ENCODE peak calls at places on chromosome 15, in ten cellular contexts. One of them, this sample, is unnamed. For H3K36me3 and H3K9me3, the result is how much of the 10 kb centered on the place peaks cover.

GRCh38 chr15:78033864-78034263 is 43.6 kb downstream of the TBC1D2B start:
- DNase-seq in upper lobe of left lung: no peak
- DNase-seq in CD4-positive, alpha-beta memory T cell: peak
- DNase-seq in iPS DF 6.9: no peak
- DNase-seq in OCI-LY7: no peak
- DNase-seq in A673: peak
- DNase-seq in fibroblast of lung: no peak
- DNase-seq in SJCRH30: no peak
- DNase-seq in CD8-positive, alpha-beta memory T cell: peak
- DNase-seq in tibial nerve: no peak
- DNase-seq in this sample: no peak

GRCh38 chr15:92915766-92916435 is 15.8 kb downstream of the CHD2 start:
- DNase-seq in upper lobe of left lung: no peak
- DNase-seq in CD4-positive, alpha-beta memory T cell: no peak
- DNase-seq in iPS DF 6.9: no peak
- DNase-seq in OCI-LY7: no peak
- DNase-seq in A673: no peak
- DNase-seq in fibroblast of lung: peak
- DNase-seq in SJCRH30: no peak
- DNase-seq in CD8-positive, alpha-beta memory T cell: no peak
- DNase-seq in tibial nerve: no peak
- DNase-seq in this sample: no peak

GRCh38 chr15:77607111-77607893 is 25.4 kb downstream of the LINGO1 start:
- DNase-seq in upper lobe of left lung: no peak
- DNase-seq in CD4-positive, alpha-beta memory T cell: no peak
- DNase-seq in iPS DF 6.9: no peak
- DNase-seq in OCI-LY7: no peak
- DNase-seq in A673: peak
- DNase-seq in fibroblast of lung: peak
- DNase-seq in SJCRH30: peak
- DNase-seq in CD8-positive, alpha-beta memory T cell: no peak
- DNase-seq in tibial nerve: no peak
- DNase-seq in this sample: no peak

GRCh38 chr15:40456299-40456712 is 14.5 kb upstream of the CHST14 start:
- DNase-seq in upper lobe of left lung: no peak
- DNase-seq in CD4-positive, alpha-beta memory T cell: no peak
- DNase-seq in iPS DF 6.9: no peak
- DNase-seq in OCI-LY7: no peak
- DNase-seq in A673: no peak
- DNase-seq in fibroblast of lung: no peak
- DNase-seq in SJCRH30: no peak
- DNase-seq in CD8-positive, alpha-beta memory T cell: no peak
- DNase-seq in tibial nerve: no peak
- DNase-seq in this sample: no peak

GRCh38 chr15:31977812-31978662 is 52.3 kb upstream of the CHRNA7 start:
- DNase-seq in upper lobe of left lung: peak
- DNase-seq in CD4-positive, alpha-beta memory T cell: no peak
- DNase-seq in iPS DF 6.9: peak
- DNase-seq in OCI-LY7: peak
- DNase-seq in A673: peak
- DNase-seq in fibroblast of lung: peak
- DNase-seq in SJCRH30: peak
- DNase-seq in CD8-positive, alpha-beta memory T cell: peak
- DNase-seq in tibial nerve: peak
- DNase-seq in this sample: peak

GRCh38 chr15:66085128-66085527 is 168.4 kb downstream of the MEGF11 start:
- DNase-seq in upper lobe of left lung: no peak
- DNase-seq in CD4-positive, alpha-beta memory T cell: no peak
- DNase-seq in iPS DF 6.9: peak
- DNase-seq in OCI-LY7: peak
- DNase-seq in A673: peak
- DNase-seq in fibroblast of lung: no peak
- DNase-seq in SJCRH30: peak
- DNase-seq in CD8-positive, alpha-beta memory T cell: no peak
- DNase-seq in tibial nerve: no peak
- DNase-seq in this sample: no peak

GRCh38 chr15:27805261-27806220 is 293.6 kb downstream of the OCA2 start:
- DNase-seq in upper lobe of left lung: peak
- DNase-seq in CD4-positive, alpha-beta memory T cell: no peak
- DNase-seq in iPS DF 6.9: no peak
- DNase-seq in OCI-LY7: no peak
- DNase-seq in A673: no peak
- DNase-seq in fibroblast of lung: no peak
- DNase-seq in SJCRH30: no peak
- DNase-seq in CD8-positive, alpha-beta memory T cell: no peak
- DNase-seq in tibial nerve: no peak
- DNase-seq in this sample: no peak

GRCh38 chr15:64343841-64344240 is 12.1 kb downstream of the CSNK1G1 start:
- DNase-seq in upper lobe of left lung: no peak
- DNase-seq in CD4-positive, alpha-beta memory T cell: no peak
- DNase-seq in iPS DF 6.9: no peak
- DNase-seq in OCI-LY7: no peak
- DNase-seq in A673: no peak
- DNase-seq in fibroblast of lung: peak
- DNase-seq in SJCRH30: no peak
- DNase-seq in CD8-positive, alpha-beta memory T cell: no peak
- DNase-seq in tibial nerve: no peak
- DNase-seq in this sample: no peak

GRCh38 chr15:45186771-45187577 is 792 bp downstream of the SHF start:
- DNase-seq in upper lobe of left lung: no peak
- DNase-seq in CD4-positive, alpha-beta memory T cell: no peak
- DNase-seq in iPS DF 6.9: no peak
- DNase-seq in OCI-LY7: no peak
- DNase-seq in A673: no peak
- DNase-seq in fibroblast of lung: no peak
- DNase-seq in SJCRH30: no peak
- DNase-seq in CD8-positive, alpha-beta memory T cell: no peak
- DNase-seq in tibial nerve: no peak
- DNase-seq in this sample: peak

GRCh38 chr15:79990997-79991334 is 20.0 kb upstream of the BCL2A1 start:
- DNase-seq in upper lobe of left lung: no peak
- DNase-seq in CD4-positive, alpha-beta memory T cell: no peak
- DNase-seq in iPS DF 6.9: no peak
- DNase-seq in OCI-LY7: no peak
- DNase-seq in A673: no peak
- DNase-seq in fibroblast of lung: no peak
- DNase-seq in SJCRH30: peak
- DNase-seq in CD8-positive, alpha-beta memory T cell: no peak
- DNase-seq in tibial nerve: no peak
- DNase-seq in this sample: no peak

GRCh38 chr15:42145546-42146455 is 10.6 kb downstream of the PLA2G4F start:
- DNase-seq in upper lobe of left lung: peak
- DNase-seq in CD4-positive, alpha-beta memory T cell: no peak
- DNase-seq in iPS DF 6.9: no peak
- DNase-seq in OCI-LY7: no peak
- DNase-seq in A673: no peak
- DNase-seq in fibroblast of lung: no peak
- DNase-seq in SJCRH30: no peak
- DNase-seq in CD8-positive, alpha-beta memory T cell: no peak
- DNase-seq in tibial nerve: no peak
- DNase-seq in this sample: no peak

GRCh38 chr15:40764766-40765136 is 883 bp downstream of the GCHFR start:
- DNase-seq in upper lobe of left lung: no peak
- DNase-seq in CD4-positive, alpha-beta memory T cell: no peak
- DNase-seq in iPS DF 6.9: no peak
- DNase-seq in OCI-LY7: peak
- DNase-seq in A673: no peak
- DNase-seq in fibroblast of lung: no peak
- DNase-seq in SJCRH30: no peak
- DNase-seq in CD8-positive, alpha-beta memory T cell: no peak
- DNase-seq in tibial nerve: no peak
- DNase-seq in this sample: peak

GRCh38 chr15:69525543-69525942 is 72.9 kb downstream of the RPLP1 start:
- DNase-seq in upper lobe of left lung: no peak
- DNase-seq in CD4-positive, alpha-beta memory T cell: no peak
- DNase-seq in iPS DF 6.9: no peak
- DNase-seq in OCI-LY7: no peak
- DNase-seq in A673: no peak
- DNase-seq in fibroblast of lung: no peak
- DNase-seq in SJCRH30: peak
- DNase-seq in CD8-positive, alpha-beta memory T cell: no peak
- DNase-seq in tibial nerve: no peak
- DNase-seq in this sample: no peak

GRCh38 chr15:81749667-81750360 is 296.0 kb downstream of the MEX3B start:
- DNase-seq in upper lobe of left lung: peak
- DNase-seq in CD4-positive, alpha-beta memory T cell: no peak
- DNase-seq in iPS DF 6.9: no peak
- DNase-seq in OCI-LY7: no peak
- DNase-seq in A673: no peak
- DNase-seq in fibroblast of lung: no peak
- DNase-seq in SJCRH30: no peak
- DNase-seq in CD8-positive, alpha-beta memory T cell: no peak
- DNase-seq in tibial nerve: no peak
- DNase-seq in this sample: no peak

GRCh38 chr15:80059786-80060489 is 462 bp downstream of the ZFAND6 start:
- DNase-seq in upper lobe of left lung: peak
- DNase-seq in CD4-positive, alpha-beta memory T cell: peak
- DNase-seq in iPS DF 6.9: no peak
- DNase-seq in OCI-LY7: peak
- DNase-seq in A673: peak
- DNase-seq in fibroblast of lung: peak
- DNase-seq in SJCRH30: peak
- DNase-seq in CD8-positive, alpha-beta memory T cell: no peak
- DNase-seq in tibial nerve: no peak
- DNase-seq in this sample: no peak

GRCh38 chr15:40427188-40427587 is 13.6 kb upstream of the BAHD1 start:
- DNase-seq in upper lobe of left lung: no peak
- DNase-seq in CD4-positive, alpha-beta memory T cell: no peak
- DNase-seq in iPS DF 6.9: no peak
- DNase-seq in OCI-LY7: no peak
- DNase-seq in A673: no peak
- DNase-seq in fibroblast of lung: no peak
- DNase-seq in SJCRH30: no peak
- DNase-seq in CD8-positive, alpha-beta memory T cell: no peak
- DNase-seq in tibial nerve: no peak
- DNase-seq in this sample: no peak

DNA sequence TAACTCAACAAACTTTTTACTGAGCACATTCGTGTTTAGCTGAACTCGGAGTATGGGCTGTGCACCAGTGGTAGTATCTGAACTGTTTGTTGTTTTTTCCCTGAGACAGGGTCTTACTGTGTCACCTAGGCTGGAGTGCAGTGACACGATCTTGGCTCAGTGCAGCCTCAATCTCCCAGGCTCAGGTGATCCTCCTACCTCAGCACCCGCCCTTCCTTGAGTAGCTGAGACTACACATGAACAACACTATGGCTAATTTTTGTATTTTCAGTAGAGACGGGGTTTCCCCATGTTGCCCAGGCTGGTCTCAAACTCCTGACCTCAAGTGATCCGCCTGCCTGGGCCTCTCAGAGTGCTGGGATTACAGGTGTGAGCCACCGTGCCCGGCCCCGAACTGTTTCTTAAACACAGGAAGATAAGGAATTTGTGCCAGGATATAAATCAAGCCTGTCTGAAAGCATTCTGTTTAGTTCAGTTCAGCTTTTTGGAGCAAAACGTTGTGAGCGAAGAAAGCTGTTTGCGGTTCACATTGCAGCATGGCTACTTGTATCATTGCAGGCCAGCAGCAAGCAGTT is 40.4 kb upstream of the SKOR1 start:
- DNase-seq in upper lobe of left lung: no peak
- DNase-seq in CD4-positive, alpha-beta memory T cell: no peak
- DNase-seq in iPS DF 6.9: no peak
- DNase-seq in OCI-LY7: no peak
- DNase-seq in A673: no peak
- DNase-seq in fibroblast of lung: no peak
- DNase-seq in SJCRH30: no peak
- DNase-seq in CD8-positive, alpha-beta memory T cell: no peak
- DNase-seq in tibial nerve: no peak
- DNase-seq in this sample: no peak
- H3K27ac ChIP-seq in upper lobe of left lung: no peak
- H3K27ac ChIP-seq in CD4-positive, alpha-beta memory T cell: no peak
- H3K27ac ChIP-seq in iPS DF 6.9: no peak
- H3K27ac ChIP-seq in OCI-LY7: peak
- H3K27ac ChIP-seq in A673: no peak
- H3K27ac ChIP-seq in fibroblast of lung: no peak
- H3K27ac ChIP-seq in SJCRH30: no peak
- H3K27ac ChIP-seq in CD8-positive, alpha-beta memory T cell: no peak
- H3K27ac ChIP-seq in tibial nerve: no peak
- H3K27ac ChIP-seq in this sample: no peak

DNA sequence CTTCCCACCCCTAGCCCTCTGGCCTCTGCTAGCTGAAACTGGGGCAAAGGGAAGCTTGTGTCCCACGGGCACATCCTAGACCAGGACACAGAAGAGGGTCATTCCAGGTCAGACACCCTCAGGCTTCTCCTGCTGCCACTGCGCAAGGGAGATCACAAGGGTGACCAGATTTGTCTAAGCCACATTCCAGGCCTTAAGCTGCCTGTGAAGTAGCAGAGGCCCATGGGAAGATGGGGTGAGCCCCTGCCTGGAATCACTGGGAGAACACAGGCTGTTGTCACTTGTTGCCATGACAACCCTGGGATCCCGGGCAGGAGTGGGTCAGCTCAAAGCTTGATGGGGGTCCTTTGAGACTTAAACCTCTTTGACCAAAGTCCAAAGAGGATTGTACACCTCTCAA is 10.8 kb downstream of the STRA6 start:
- DNase-seq in upper lobe of left lung: no peak
- DNase-seq in CD4-positive, alpha-beta memory T cell: no peak
- DNase-seq in iPS DF 6.9: no peak
- DNase-seq in OCI-LY7: no peak
- DNase-seq in A673: no peak
- DNase-seq in fibroblast of lung: no peak
- DNase-seq in SJCRH30: no peak
- DNase-seq in CD8-positive, alpha-beta memory T cell: no peak
- DNase-seq in tibial nerve: no peak
- DNase-seq in this sample: no peak
- H3K36me3 ChIP-seq in upper lobe of left lung: under half
- H3K36me3 ChIP-seq in CD4-positive, alpha-beta memory T cell: under half
- H3K36me3 ChIP-seq in iPS DF 6.9: under half
- H3K36me3 ChIP-seq in OCI-LY7: under half
- H3K36me3 ChIP-seq in A673: under half
- H3K36me3 ChIP-seq in fibroblast of lung: under half
- H3K36me3 ChIP-seq in SJCRH30: under half
- H3K36me3 ChIP-seq in CD8-positive, alpha-beta memory T cell: under half
- H3K36me3 ChIP-seq in tibial nerve: under half
- H3K36me3 ChIP-seq in this sample: under half

GRCh38 chr15:23532019-23532418 is 33.5 kb upstream of the MKRN3 start:
- DNase-seq in upper lobe of left lung: no peak
- DNase-seq in CD4-positive, alpha-beta memory T cell: no peak
- DNase-seq in iPS DF 6.9: no peak
- DNase-seq in OCI-LY7: no peak
- DNase-seq in A673: no peak
- DNase-seq in fibroblast of lung: no peak
- DNase-seq in SJCRH30: no peak
- DNase-seq in CD8-positive, alpha-beta memory T cell: no peak
- DNase-seq in tibial nerve: no peak
- DNase-seq in this sample: no peak
- H3K9me3 ChIP-seq in upper lobe of left lung: under half
- H3K9me3 ChIP-seq in CD4-positive, alpha-beta memory T cell: under half
- H3K9me3 ChIP-seq in iPS DF 6.9: under half
- H3K9me3 ChIP-seq in OCI-LY7: under half
- H3K9me3 ChIP-seq in A673: under half
- H3K9me3 ChIP-seq in fibroblast of lung: under half
- H3K9me3 ChIP-seq in SJCRH30: under half
- H3K9me3 ChIP-seq in CD8-positive, alpha-beta memory T cell: under half
- H3K9me3 ChIP-seq in tibial nerve: under half
- H3K9me3 ChIP-seq in this sample: under half

DNA sequence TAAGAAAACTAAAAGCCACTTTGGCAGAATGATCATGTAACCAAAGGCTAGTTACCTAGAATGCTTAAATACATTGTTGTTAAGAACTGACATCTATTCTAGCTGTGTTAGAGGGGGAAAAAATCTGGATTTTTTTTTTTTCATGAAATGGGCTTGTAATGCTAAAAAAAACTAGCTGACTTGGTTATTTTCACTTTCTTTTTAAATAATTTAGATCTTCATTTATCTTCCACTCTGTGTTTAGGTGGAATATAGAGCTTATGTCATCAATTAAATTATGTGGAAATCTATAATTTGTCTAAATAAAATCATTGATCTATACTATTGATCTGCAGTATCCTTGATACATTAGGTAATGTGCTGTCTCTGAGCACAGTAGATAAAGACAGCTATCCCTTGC is 217.4 kb downstream of the TCF12 start:
- DNase-seq in upper lobe of left lung: no peak
- DNase-seq in CD4-positive, alpha-beta memory T cell: no peak
- DNase-seq in iPS DF 6.9: no peak
- DNase-seq in OCI-LY7: no peak
- DNase-seq in A673: no peak
- DNase-seq in fibroblast of lung: no peak
- DNase-seq in SJCRH30: no peak
- DNase-seq in CD8-positive, alpha-beta memory T cell: no peak
- DNase-seq in tibial nerve: no peak
- DNase-seq in this sample: no peak
- H3K27ac ChIP-seq in upper lobe of left lung: no peak
- H3K27ac ChIP-seq in CD4-positive, alpha-beta memory T cell: no peak
- H3K27ac ChIP-seq in iPS DF 6.9: no peak
- H3K27ac ChIP-seq in OCI-LY7: no peak
- H3K27ac ChIP-seq in A673: peak
- H3K27ac ChIP-seq in fibroblast of lung: no peak
- H3K27ac ChIP-seq in SJCRH30: peak
- H3K27ac ChIP-seq in CD8-positive, alpha-beta memory T cell: no peak
- H3K27ac ChIP-seq in tibial nerve: no peak
- H3K27ac ChIP-seq in this sample: peak

This sample was measured in right lobe of liver.